ENCODE peak calls at places on chromosomes 1 and 21, in eight cellular contexts. R is stimulated activated CD8-positive, alpha-beta memory T cell treated with anti-CD3 and anti-CD28 coated beads, Interleukin-2, amount 100 ng/mL, for 1 hour; S is Panc1; O is DMS 273 treated with DMSO at 0.1 percent for 48 hours; A is AG04450; B is NCI-H2171 treated with DMSO at 0.1 percent for 48 hours; E is astrocyte of the spinal cord; C is NCI-H748 treated with DMSO at 0.1 percent for 48 hours. Y is an unnamed sample.

GRCh38 chr1:156051011-156051725 is 2.4 kb downstream of the UBQLN4 start:
- DNase-seq in R (no peak), S (no peak), C (no peak), O (no peak), B (no peak), A (no peak), E (no peak), Y (no peak)

GRCh38 chr1:184647471-184647870 is 107.2 kb downstream of the EDEM3 start:
- DNase-seq in R (no peak), C (no peak), O (no peak), E (no peak), B (no peak), A (no peak), S (no peak), Y (no peak)

GRCh38 chr1:92882817-92883216 is 51.0 kb downstream of the RPL5 start:
- DNase-seq in O (no peak), C (no peak), R (peak; percentile 19), A (no peak), E (no peak), B (no peak), S (no peak), Y (peak; percentile 16)

GRCh38 chr1:204190212-204191211 is 5.8 kb downstream of the KISS1 start:
- DNase-seq in A (no peak), R (no peak), S (no peak), O (no peak), C (no peak), E (no peak), B (peak; percentile 91), Y (no peak)

GRCh38 chr1:8629241-8630091 is 188.0 kb downstream of the RERE start:
- DNase-seq in B (no peak), A (peak; percentile 29), C (peak; percentile 46), R (no peak), S (no peak), E (peak; percentile 22), O (no peak), Y (no peak)

GRCh38 chr1:172530000-172530399 is 3.0 kb upstream of the SUCO start:
- DNase-seq in S (no peak), O (no peak), E (no peak), B (no peak), R (no peak), C (no peak), A (no peak), Y (no peak)

GRCh38 chr1:197783510-197783948 is 8.2 kb upstream of the DENND1B start:
- DNase-seq in O (no peak), S (no peak), C (no peak), B (no peak), E (peak; percentile 64), R (no peak), A (no peak), Y (no peak)

GRCh38 chr1:6239950-6240768 is 3.8 kb upstream of the HES3 start:
- DNase-seq in S (no peak), C (peak; percentile 59), E (no peak), O (no peak), B (no peak), R (no peak), A (no peak), Y (no peak)

GRCh38 chr1:222582099-222582774 is 7.5 kb downstream of the TAF1A start:
- DNase-seq in A (no peak), O (no peak), R (no peak), C (no peak), E (no peak), S (peak; percentile 77), B (no peak), Y (no peak)

GRCh38 chr1:56713112-56713511 is 68.0 kb downstream of the PRKAA2 start:
- DNase-seq in S (no peak), B (no peak), C (no peak), E (no peak), R (no peak), O (no peak), A (no peak), Y (no peak)

GRCh38 chr1:202005958-202006357 is 4.4 kb upstream of the ELF3 start:
- DNase-seq in C (no peak), R (no peak), B (peak; percentile 19), E (peak; percentile 12), O (no peak), A (no peak), S (no peak), Y (no peak)

GRCh38 chr1:96030312-96030711 is 691.3 kb upstream of the PTBP2 start:
- DNase-seq in B (no peak), E (no peak), C (no peak), R (no peak), S (no peak), A (no peak), O (no peak), Y (no peak)

GRCh38 chr21:41171210-41171609 is 3.2 kb downstream of the BACE2 start:
- DNase-seq in E (peak; percentile 53), B (no peak), C (no peak), A (no peak), O (no peak), R (no peak), S (no peak), Y (no peak)

GRCh38 chr1:35717911-35718476 is 690 bp downstream of the C1orf216 start:
- DNase-seq in E (peak; percentile 72), O (no peak), C (no peak), S (no peak), R (no peak), A (no peak), B (peak; percentile 12), Y (no peak)

GRCh38 chr1:83909687-83910086 is 89.2 kb downstream of the TTLL7 start:
- DNase-seq in B (no peak), C (no peak), A (no peak), S (no peak), R (no peak), E (no peak), O (no peak), Y (no peak)

GRCh38 chr21:37041706-37042271 is 31.1 kb downstream of the PIGP start:
- DNase-seq in R (no peak), A (no peak), B (peak; percentile 11), O (no peak), E (no peak), C (no peak), S (no peak), Y (no peak)

GRCh38 chr1:224042557-224043118 is 71.3 kb upstream of the FBXO28 start:
- DNase-seq in S (no peak), B (no peak), O (no peak), R (no peak), A (no peak), C (no peak), E (no peak), Y (no peak)

GRCh38 chr1:30877205-30877912 is 31.2 kb downstream of the SDC3 start:
- DNase-seq in C (no peak), A (peak; percentile 38), B (no peak), S (no peak), R (no peak), O (no peak), E (peak; percentile 64), Y (no peak)

GRCh38 chr1:246680696-246681127 is 43.5 kb upstream of the SCCPDH start:
- DNase-seq in S (no peak), B (no peak), R (no peak), O (peak; percentile 55), E (no peak), C (no peak), A (no peak), Y (no peak)

GRCh38 chr1:8412183-8412831 is 94.4 kb downstream of the SLC45A1 start:
- DNase-seq in B (no peak), E (peak; percentile 89), A (peak; percentile 58), S (peak; percentile 85), O (no peak), R (no peak), C (no peak), Y (no peak)

GRCh38 chr1:62131093-62131725 is 63.4 kb upstream of the L1TD1 start:
- DNase-seq in S (peak; percentile 57), O (peak; percentile 32), C (peak; percentile 30), E (peak; percentile 81), A (peak; percentile 46), R (no peak), B (peak; percentile 65), Y (no peak)

GRCh38 chr1:9630331-9631081 is 21.0 kb upstream of the PIK3CD start:
- DNase-seq in B (no peak), O (no peak), R (no peak), S (no peak), A (no peak), C (no peak), E (no peak), Y (peak; percentile 25)

GRCh38 chr1:192610114-192610958 is 25.6 kb upstream of the RGS13 start:
- DNase-seq in R (no peak), C (no peak), O (no peak), S (no peak), B (peak; percentile 31), A (no peak), E (peak; percentile 43), Y (no peak)

GRCh38 chr1:240149488-240150094 is 57.9 kb downstream of the FMN2 start:
- DNase-seq in S (peak; percentile 10), E (peak; percentile 59), B (peak; percentile 4), A (no peak), O (no peak), R (no peak), C (peak; percentile 6), Y (no peak)

GRCh38 chr1:2334883-2335534 is 56.3 kb downstream of the MORN1 start:
- DNase-seq in O (no peak), C (no peak), B (no peak), S (no peak), A (no peak), R (no peak), E (no peak), Y (no peak)

GRCh38 chr1:183780757-183781156 is 24.2 kb upstream of the RGL1 start:
- DNase-seq in C (no peak), S (no peak), A (no peak), R (no peak), O (no peak), E (no peak), B (no peak), Y (no peak)

GRCh38 chr1:233443040-233443439 is 115.5 kb downstream of the MAP3K21 start:
- DNase-seq in C (no peak), E (peak; percentile 59), R (no peak), A (no peak), B (no peak), O (no peak), S (no peak), Y (no peak)

GRCh38 chr1:14476170-14476955 is 122.1 kb upstream of the KAZN start:
- DNase-seq in B (no peak), C (no peak), O (no peak), E (peak; percentile 58), S (no peak), A (no peak), R (no peak), Y (no peak)

GRCh38 chr1:44029911-44030605 is 1.2 kb downstream of the SLC6A9 start:
- DNase-seq in B (peak; percentile 78), R (peak; percentile 66), E (peak; percentile 91), S (no peak), O (peak; percentile 71), C (peak; percentile 86), A (peak; percentile 65), Y (peak; percentile 69)

GRCh38 chr1:215022204-215022603 is 60.3 kb upstream of the KCNK2 start:
- DNase-seq in R (no peak), A (no peak), B (no peak), C (no peak), S (no peak), E (no peak), O (no peak), Y (no peak)

GRCh38 chr1:156641761-156642264 is at the start of gene BCAN:
- DNase-seq in C (peak; percentile 35), A (no peak), O (no peak), R (no peak), S (no peak), E (no peak), B (peak; percentile 30), Y (no peak)

GRCh38 chr21:43913928-43914327 is 48.9 kb downstream of the AGPAT3 start:
- DNase-seq in C (no peak), E (peak; percentile 86), B (no peak), A (no peak), S (no peak), O (no peak), R (no peak), Y (no peak)

GRCh38 chr1:6802893-6803292 is 17.6 kb downstream of the CAMTA1 start:
- DNase-seq in C (no peak), A (no peak), S (no peak), R (no peak), B (no peak), O (no peak), E (no peak), Y (no peak)

GRCh38 chr1:45954401-45954847 is 151.0 kb downstream of the MAST2 start:
- DNase-seq in R (no peak), S (no peak), B (peak; percentile 62), O (peak; percentile 19), A (peak; percentile 26), C (no peak), E (peak; percentile 81), Y (no peak)